ENCODE peak calls at places on chromosomes 7 and 10, in seven cellular contexts. One of them, this sample, is unnamed.

GRCh38 chr7:46664458-46664857 is 743.4 kb upstream of the IGFBP3 start:
- DNase-seq in neural progenitor cell: no peak
- DNase-seq in left ventricle myocardium inferior: no peak
- DNase-seq in pancreas: no peak
- DNase-seq in MM.1S: no peak
- DNase-seq in spleen: no peak
- DNase-seq in OCI-LY7: no peak
- DNase-seq in this sample: no peak

GRCh38 chr10:48444266-48444665 is 137.8 kb downstream of the MAPK8 start:
- DNase-seq in neural progenitor cell: peak
- DNase-seq in left ventricle myocardium inferior: no peak
- DNase-seq in spleen: no peak
- DNase-seq in OCI-LY7: peak
- DNase-seq in pancreas: no peak
- DNase-seq in MM.1S: no peak
- DNase-seq in this sample: peak

GRCh38 chr10:127694580-127695193 is 42.3 kb upstream of the FOXI2 start:
- DNase-seq in MM.1S: peak
- DNase-seq in left ventricle myocardium inferior: no peak
- DNase-seq in OCI-LY7: peak
- DNase-seq in pancreas: no peak
- DNase-seq in neural progenitor cell: peak
- DNase-seq in spleen: no peak
- DNase-seq in this sample: no peak

GRCh38 chr10:82591421-82591820 is 716.4 kb downstream of the NRG3 start:
- DNase-seq in neural progenitor cell: no peak
- DNase-seq in left ventricle myocardium inferior: no peak
- DNase-seq in MM.1S: no peak
- DNase-seq in OCI-LY7: no peak
- DNase-seq in spleen: no peak
- DNase-seq in pancreas: no peak
- DNase-seq in this sample: no peak

GRCh38 chr10:115046686-115047244 is 46.4 kb upstream of the ATRNL1 start:
- DNase-seq in left ventricle myocardium inferior: no peak
- DNase-seq in MM.1S: no peak
- DNase-seq in neural progenitor cell: no peak
- DNase-seq in spleen: no peak
- DNase-seq in OCI-LY7: no peak
- DNase-seq in pancreas: no peak
- DNase-seq in this sample: no peak

GRCh38 chr7:101465576-101466196 is 103.0 kb downstream of the COL26A1 start:
- DNase-seq in OCI-LY7: no peak
- DNase-seq in pancreas: no peak
- DNase-seq in MM.1S: no peak
- DNase-seq in left ventricle myocardium inferior: no peak
- DNase-seq in spleen: peak
- DNase-seq in neural progenitor cell: no peak
- DNase-seq in this sample: no peak

GRCh38 chr7:115113776-115114175 is 191.9 kb downstream of the MDFIC start:
- DNase-seq in spleen: no peak
- DNase-seq in pancreas: peak
- DNase-seq in neural progenitor cell: no peak
- DNase-seq in OCI-LY7: no peak
- DNase-seq in left ventricle myocardium inferior: no peak
- DNase-seq in MM.1S: no peak
- DNase-seq in this sample: no peak

GRCh38 chr7:129569811-129570215 is 41.7 kb upstream of the NRF1 start:
- DNase-seq in pancreas: no peak
- DNase-seq in MM.1S: no peak
- DNase-seq in spleen: no peak
- DNase-seq in OCI-LY7: no peak
- DNase-seq in left ventricle myocardium inferior: no peak
- DNase-seq in neural progenitor cell: no peak
- DNase-seq in this sample: peak

GRCh38 chr7:144596953-144597352 is 193.5 kb upstream of the NOBOX start:
- DNase-seq in MM.1S: no peak
- DNase-seq in neural progenitor cell: no peak
- DNase-seq in spleen: no peak
- DNase-seq in pancreas: no peak
- DNase-seq in OCI-LY7: no peak
- DNase-seq in left ventricle myocardium inferior: no peak
- DNase-seq in this sample: no peak

GRCh38 chr10:18005781-18006456 is 54.2 kb downstream of the SLC39A12 start:
- DNase-seq in MM.1S: no peak
- DNase-seq in neural progenitor cell: no peak
- DNase-seq in left ventricle myocardium inferior: no peak
- DNase-seq in OCI-LY7: no peak
- DNase-seq in spleen: no peak
- DNase-seq in pancreas: no peak
- DNase-seq in this sample: peak

GRCh38 chr7:108109216-108109908 is 20.8 kb downstream of the LAMB4 start:
- DNase-seq in MM.1S: peak
- DNase-seq in pancreas: peak
- DNase-seq in neural progenitor cell: peak
- DNase-seq in spleen: no peak
- DNase-seq in OCI-LY7: peak
- DNase-seq in left ventricle myocardium inferior: no peak
- DNase-seq in this sample: no peak

GRCh38 chr10:69866246-69866687 is 64.6 kb downstream of the COL13A1 start:
- DNase-seq in neural progenitor cell: peak
- DNase-seq in OCI-LY7: no peak
- DNase-seq in pancreas: no peak
- DNase-seq in MM.1S: no peak
- DNase-seq in spleen: no peak
- DNase-seq in left ventricle myocardium inferior: no peak
- DNase-seq in this sample: no peak

GRCh38 chr7:74598558-74598957 is 59.0 kb upstream of the GTF2I start:
- DNase-seq in OCI-LY7: no peak
- DNase-seq in spleen: no peak
- DNase-seq in neural progenitor cell: no peak
- DNase-seq in pancreas: no peak
- DNase-seq in MM.1S: no peak
- DNase-seq in left ventricle myocardium inferior: no peak
- DNase-seq in this sample: peak

GRCh38 chr7:79692015-79692414 is 238.5 kb upstream of the MAGI2 start:
- DNase-seq in OCI-LY7: no peak
- DNase-seq in neural progenitor cell: no peak
- DNase-seq in left ventricle myocardium inferior: no peak
- DNase-seq in spleen: no peak
- DNase-seq in MM.1S: no peak
- DNase-seq in pancreas: no peak
- DNase-seq in this sample: peak

GRCh38 chr7:159068893-159069448 is 75.7 kb downstream of the VIPR2 start:
- DNase-seq in spleen: no peak
- DNase-seq in OCI-LY7: no peak
- DNase-seq in pancreas: no peak
- DNase-seq in left ventricle myocardium inferior: no peak
- DNase-seq in neural progenitor cell: no peak
- DNase-seq in MM.1S: no peak
- DNase-seq in this sample: no peak
- H3K27ac ChIP-seq in spleen: peak
- H3K27ac ChIP-seq in OCI-LY7: no peak
- H3K27ac ChIP-seq in pancreas: no peak
- H3K27ac ChIP-seq in left ventricle myocardium inferior: peak
- H3K27ac ChIP-seq in neural progenitor cell: no peak
- H3K27ac ChIP-seq in MM.1S: no peak
- H3K27ac ChIP-seq in this sample: no peak

DNA sequence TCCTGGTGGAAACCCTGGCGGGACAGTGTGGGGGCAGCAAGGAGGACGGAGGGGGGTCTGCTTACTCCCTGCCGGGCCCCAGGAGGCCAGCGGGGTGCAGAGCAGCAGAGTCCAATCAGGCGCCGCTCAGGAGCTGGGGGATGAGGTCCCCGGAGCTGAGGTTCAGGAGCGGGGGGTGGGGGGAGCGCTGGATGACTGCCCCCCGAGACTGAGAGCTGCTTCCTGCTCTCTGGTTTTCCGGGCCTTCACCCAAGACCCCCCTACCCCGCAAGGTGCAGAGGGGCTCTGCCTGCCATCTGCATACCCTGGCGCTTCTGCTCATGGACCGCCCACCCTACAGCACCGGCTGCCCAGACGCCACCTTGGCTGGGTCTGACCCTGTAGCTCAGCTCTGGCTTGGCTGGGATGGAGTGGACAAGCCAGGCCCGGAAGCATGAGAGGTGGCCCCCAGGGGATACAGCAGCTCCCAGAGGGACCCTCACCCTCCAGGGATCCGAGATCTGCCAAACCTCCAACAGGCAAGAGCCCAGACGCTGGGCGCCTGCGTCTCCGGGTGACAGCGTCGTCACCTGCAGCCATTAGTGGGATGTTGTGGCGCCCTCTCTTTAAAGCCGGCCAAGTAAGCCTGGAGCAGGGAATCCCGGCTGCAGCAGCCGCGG is 923 bp downstream of the KNDC1 start:
- DNase-seq in left ventricle myocardium inferior: no peak
- DNase-seq in spleen: no peak
- DNase-seq in MM.1S: no peak
- DNase-seq in pancreas: no peak
- DNase-seq in OCI-LY7: no peak
- DNase-seq in neural progenitor cell: peak
- DNase-seq in this sample: no peak
- H3K4me3 ChIP-seq in left ventricle myocardium inferior: peak
- H3K4me3 ChIP-seq in spleen: peak
- H3K4me3 ChIP-seq in MM.1S: no peak
- H3K4me3 ChIP-seq in pancreas: no peak
- H3K4me3 ChIP-seq in OCI-LY7: no peak
- H3K4me3 ChIP-seq in neural progenitor cell: peak
- H3K4me3 ChIP-seq in this sample: peak

DNA sequence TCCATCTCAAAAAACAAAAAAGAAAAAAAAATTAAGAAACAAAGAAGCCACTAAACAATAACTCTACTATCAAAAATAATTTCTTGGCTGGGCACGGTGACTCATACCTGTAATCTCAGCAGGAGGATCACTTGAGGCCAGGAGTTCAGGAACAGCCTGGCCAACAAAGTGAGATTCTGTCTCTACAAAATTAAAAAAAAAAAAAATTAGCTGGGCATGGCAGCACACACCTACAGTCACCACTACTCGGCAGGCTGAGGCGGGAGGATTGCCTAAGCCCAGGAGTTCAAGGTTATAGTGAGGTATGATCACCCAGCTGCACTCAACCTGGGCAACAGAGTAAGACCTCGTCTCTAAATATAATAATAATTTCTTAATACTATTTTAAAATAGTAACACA is 69.0 kb downstream of the PARD3 start:
- DNase-seq in left ventricle myocardium inferior: no peak
- DNase-seq in MM.1S: no peak
- DNase-seq in neural progenitor cell: no peak
- DNase-seq in OCI-LY7: no peak
- DNase-seq in pancreas: no peak
- DNase-seq in spleen: no peak
- DNase-seq in this sample: no peak
- H3K27ac ChIP-seq in left ventricle myocardium inferior: no peak
- H3K27ac ChIP-seq in MM.1S: no peak
- H3K27ac ChIP-seq in neural progenitor cell: no peak
- H3K27ac ChIP-seq in OCI-LY7: no peak
- H3K27ac ChIP-seq in pancreas: no peak
- H3K27ac ChIP-seq in spleen: no peak
- H3K27ac ChIP-seq in this sample: no peak

GRCh38 chr7:27172823-27173411 is 1.2 kb downstream of the HOXA10 start:
- DNase-seq in left ventricle myocardium inferior: peak
- DNase-seq in neural progenitor cell: peak
- DNase-seq in MM.1S: no peak
- DNase-seq in pancreas: no peak
- DNase-seq in spleen: peak
- DNase-seq in OCI-LY7: no peak
- DNase-seq in this sample: no peak
- H3K4me3 ChIP-seq in left ventricle myocardium inferior: peak
- H3K4me3 ChIP-seq in neural progenitor cell: no peak
- H3K4me3 ChIP-seq in MM.1S: peak
- H3K4me3 ChIP-seq in pancreas: peak
- H3K4me3 ChIP-seq in spleen: peak
- H3K4me3 ChIP-seq in OCI-LY7: no peak
- H3K4me3 ChIP-seq in this sample: no peak

DNA sequence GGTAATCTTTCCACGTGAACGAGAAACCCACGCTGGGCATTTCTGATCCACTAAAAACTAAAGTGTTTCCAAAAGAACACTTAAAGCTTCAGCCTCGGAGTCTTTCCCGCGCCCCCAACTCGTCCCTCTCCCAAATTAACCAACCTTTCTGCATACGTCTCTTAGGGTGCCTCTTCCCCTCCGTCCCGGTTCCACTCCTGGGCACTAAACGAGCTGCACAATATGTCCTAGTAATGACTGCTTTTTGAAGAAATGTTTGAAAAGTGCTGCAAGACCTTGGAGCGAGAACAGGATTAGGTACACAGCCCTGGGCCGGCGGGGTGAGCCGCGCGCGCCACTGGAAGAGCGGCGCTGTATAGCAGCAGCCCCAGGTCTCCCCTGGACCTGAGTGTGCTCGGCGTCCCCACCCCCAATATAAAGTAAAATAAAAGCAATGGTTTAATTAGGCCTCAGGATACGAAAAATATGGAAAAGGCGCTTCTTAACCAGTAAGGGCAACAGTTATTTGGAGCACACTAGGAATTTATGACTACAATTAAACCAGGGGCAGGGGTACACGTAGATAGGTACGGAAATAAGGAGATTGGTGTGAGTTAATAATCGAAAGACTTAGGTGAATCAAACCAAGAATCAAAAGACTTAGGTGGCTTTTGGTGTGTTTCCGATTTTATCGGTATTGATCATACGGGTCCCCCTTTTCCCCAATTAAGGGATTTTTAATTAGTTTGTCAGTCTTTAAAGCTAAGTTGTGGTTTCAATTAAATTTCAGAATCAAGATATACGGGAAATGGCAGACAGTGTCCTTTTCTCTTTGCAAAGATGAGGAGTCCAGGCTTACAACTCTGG is 1.9 kb downstream of the TET1 start:
- DNase-seq in pancreas: no peak
- DNase-seq in MM.1S: no peak
- DNase-seq in OCI-LY7: no peak
- DNase-seq in neural progenitor cell: peak
- DNase-seq in left ventricle myocardium inferior: no peak
- DNase-seq in spleen: no peak
- DNase-seq in this sample: no peak
- H3K27ac ChIP-seq in pancreas: no peak
- H3K27ac ChIP-seq in MM.1S: no peak
- H3K27ac ChIP-seq in OCI-LY7: no peak
- H3K27ac ChIP-seq in neural progenitor cell: no peak
- H3K27ac ChIP-seq in left ventricle myocardium inferior: peak
- H3K27ac ChIP-seq in spleen: no peak
- H3K27ac ChIP-seq in this sample: no peak

GRCh38 chr10:22333667-22334282 is 11.5 kb upstream of the SPAG6 start:
- DNase-seq in neural progenitor cell: peak
- DNase-seq in spleen: peak
- DNase-seq in left ventricle myocardium inferior: no peak
- DNase-seq in OCI-LY7: no peak
- DNase-seq in pancreas: no peak
- DNase-seq in MM.1S: no peak
- DNase-seq in this sample: no peak

GRCh38 chr10:22333167-22333566 is 12.1 kb upstream of the SPAG6 start:
- DNase-seq in left ventricle myocardium inferior: no peak
- DNase-seq in pancreas: no peak
- DNase-seq in spleen: no peak
- DNase-seq in OCI-LY7: no peak
- DNase-seq in MM.1S: peak
- DNase-seq in neural progenitor cell: no peak
- DNase-seq in this sample: no peak

GRCh38 chr10:22335204-22335956 is 9.9 kb upstream of the SPAG6 start:
- DNase-seq in spleen: peak
- DNase-seq in MM.1S: no peak
- DNase-seq in OCI-LY7: no peak
- DNase-seq in left ventricle myocardium inferior: no peak
- DNase-seq in pancreas: peak
- DNase-seq in neural progenitor cell: peak
- DNase-seq in this sample: no peak

GRCh38 chr10:22332116-22332692 is 11.3 kb downstream of the BMI1 start:
- DNase-seq in MM.1S: no peak
- DNase-seq in pancreas: no peak
- DNase-seq in left ventricle myocardium inferior: no peak
- DNase-seq in OCI-LY7: no peak
- DNase-seq in spleen: no peak
- DNase-seq in neural progenitor cell: peak
- DNase-seq in this sample: no peak

GRCh38 chr10:22334414-22335203 is 10.7 kb upstream of the SPAG6 start:
- DNase-seq in left ventricle myocardium inferior: no peak
- DNase-seq in spleen: peak
- DNase-seq in pancreas: no peak
- DNase-seq in MM.1S: no peak
- DNase-seq in neural progenitor cell: peak
- DNase-seq in OCI-LY7: no peak
- DNase-seq in this sample: no peak
- H3K4me3 ChIP-seq in left ventricle myocardium inferior: peak
- H3K4me3 ChIP-seq in spleen: peak
- H3K4me3 ChIP-seq in pancreas: peak
- H3K4me3 ChIP-seq in MM.1S: no peak
- H3K4me3 ChIP-seq in neural progenitor cell: peak
- H3K4me3 ChIP-seq in OCI-LY7: no peak
- H3K4me3 ChIP-seq in this sample: peak